ENCODE peak calls at places on chromosomes 16 and 17, in four cellular contexts. B is stimulated activated CD8-positive, alpha-beta memory T cell treated with anti-CD3 and anti-CD28 coated beads, Interleukin-2, amount 100 ng/mL, for 1 hour; Z is ascending aorta; X is KBM-7. P is an unnamed sample.

GRCh38 chr17:9924735-9925191 is 19.7 kb upstream of the RCVRN start:
- DNase-seq in B (no peak), X (peak; percentile 74), Z (no peak), P (no peak)

GRCh38 chr17:2705888-2706795 is 5.4 kb downstream of the CLUH start:
- DNase-seq in B (no peak), Z (no peak), X (no peak), P (no peak)

GRCh38 chr17:77555741-77556291 is 402.7 kb upstream of the TNRC6C start:
- DNase-seq in B (no peak), X (no peak), Z (no peak), P (no peak)

GRCh38 chr16:85222151-85222863 is 110.0 kb upstream of the CIBAR2 start:
- DNase-seq in Z (no peak), X (no peak), B (no peak), P (no peak)

GRCh38 chr17:11240841-11241610 is at the start of gene SHISA6:
- DNase-seq in Z (no peak), B (no peak), X (no peak), P (no peak)

GRCh38 chr17:79732804-79733691 is 2.3 kb downstream of the ENPP7 start:
- DNase-seq in B (no peak), X (no peak), Z (no peak), P (peak; percentile 72)

GRCh38 chr16:1162701-1163566 is 10.0 kb downstream of the CACNA1H start:
- DNase-seq in B (no peak), Z (no peak), X (no peak), P (no peak)

GRCh38 chr16:66262253-66263167 is 104.0 kb upstream of the CDH5 start:
- DNase-seq in Z (no peak), B (no peak), X (no peak), P (no peak)

GRCh38 chr17:34637548-34638525 is 58.5 kb downstream of the TMEM132E start:
- DNase-seq in B (peak; percentile 63), Z (no peak), X (peak; percentile 66), P (peak; percentile 87)

GRCh38 chr17:49958723-49959122 is 10.3 kb upstream of the DLX4 start:
- DNase-seq in Z (no peak), B (no peak), X (no peak), P (no peak)

GRCh38 chr16:87945351-87946042 is 5.7 kb upstream of the BANP start:
- DNase-seq in Z (no peak), X (no peak), B (no peak), P (peak; percentile 42)

GRCh38 chr17:19344311-19345066 is 18.0 kb downstream of the B9D1 start:
- DNase-seq in Z (peak; percentile 5), B (no peak), X (no peak), P (peak; percentile 37)

GRCh38 chr17:45132302-45132568 is at the start of gene PLCD3:
- DNase-seq in X (no peak), B (peak; percentile 58), Z (no peak), P (no peak)

GRCh38 chr17:39194985-39195524 is 2.4 kb downstream of the CACNB1 start:
- DNase-seq in X (no peak), B (no peak), Z (no peak), P (no peak)

GRCh38 chr17:19288453-19288852 is 51.3 kb downstream of the EPN2 start:
- DNase-seq in X (no peak), B (no peak), Z (no peak), P (no peak)

GRCh38 chr17:58172369-58173071 is 5.7 kb downstream of the OR4D2 start:
- DNase-seq in B (peak; percentile 16), Z (no peak), X (peak; percentile 66), P (no peak)

GRCh38 chr17:69142473-69142802 is 743 bp upstream of the ABCA6 start:
- DNase-seq in X (no peak), B (no peak), Z (no peak), P (no peak)